ENCODE peak calls at places on chromosome 20, in ten cellular contexts. X is PC-3; Q is kidney; E is endodermal cell; V is CD8-positive, alpha-beta memory T cell; U is tibial artery; N is left ventricle myocardium inferior; O is aorta; C is right lobe of liver; I is CD8-positive, alpha-beta T cell. P is an unnamed sample. For H3K36me3 and H3K9me3, the result is how much of the 10 kb centered on the place peaks cover.

GRCh38 chr20:13934992-13935894 is 55.2 kb downstream of the SEL1L2 start:
- DNase-seq in U (no peak), O (no peak), V (no peak), Q (no peak), C (no peak), X (no peak), I (no peak), N (no peak), E (no peak), P (no peak)

GRCh38 chr20:2149507-2149906 is 47.9 kb downstream of the STK35 start:
- DNase-seq in V (no peak), N (no peak), Q (peak), O (no peak), U (no peak), C (no peak), X (peak), I (no peak), E (no peak), P (no peak)

GRCh38 chr20:41697861-41698559 is 79.8 kb upstream of the CHD6 start:
- DNase-seq in I (no peak), E (peak), V (peak), X (peak), U (no peak), Q (no peak), O (no peak), N (no peak), C (no peak), P (no peak)

GRCh38 chr20:63009988-63010769 is 3.4 kb upstream of the BHLHE23 start:
- DNase-seq in C (no peak), E (peak), Q (no peak), U (no peak), I (peak), N (no peak), O (no peak), V (peak), X (no peak), P (no peak)

GRCh38 chr20:41510224-41510623 is 108.0 kb downstream of the CHD6 start:
- DNase-seq in N (no peak), U (no peak), V (no peak), Q (no peak), X (no peak), E (no peak), I (no peak), C (no peak), O (no peak), P (no peak)

GRCh38 chr20:41152108-41152757 is 14.9 kb downstream of the PLCG1 start:
- DNase-seq in O (no peak), V (no peak), C (no peak), Q (peak), I (no peak), X (no peak), U (no peak), N (no peak), E (no peak), P (no peak)

GRCh38 chr20:1700990-1701389 is 43.4 kb upstream of the SIRPG start:
- DNase-seq in C (no peak), N (no peak), X (peak), U (no peak), V (no peak), I (no peak), O (no peak), E (no peak), Q (no peak), P (no peak)

GRCh38 chr20:19998990-19999705 is 18.0 kb upstream of the NAA20 start:
- DNase-seq in O (no peak), E (no peak), Q (no peak), C (peak), V (no peak), I (no peak), N (no peak), X (no peak), U (no peak), P (no peak)

GRCh38 chr20:43508604-43509040 is 1.1 kb downstream of the L3MBTL1 start:
- DNase-seq in E (peak), U (no peak), O (no peak), I (no peak), Q (no peak), X (no peak), N (no peak), C (no peak), V (no peak), P (no peak)

GRCh38 chr20:39916236-39916635 is 772.8 kb downstream of the MAFB start:
- DNase-seq in C (no peak), V (no peak), E (no peak), U (no peak), N (no peak), I (no peak), O (no peak), Q (no peak), X (no peak), P (no peak)

GRCh38 chr20:46128310-46129151 is 10.4 kb downstream of the CD40 start:
- DNase-seq in O (peak), V (no peak), X (no peak), Q (peak), I (no peak), N (no peak), E (peak), C (no peak), U (no peak), P (peak)

GRCh38 chr20:44990425-44990824 is 24.1 kb downstream of the STK4 start:
- DNase-seq in V (no peak), E (no peak), C (no peak), X (no peak), U (peak), O (no peak), N (no peak), I (peak), Q (no peak), P (no peak)

GRCh38 chr20:33846291-33846916 is 35.3 kb downstream of the CHMP4B start:
- DNase-seq in V (no peak), Q (no peak), U (peak), O (no peak), C (no peak), X (no peak), I (no peak), N (peak), E (no peak), P (no peak)

GRCh38 chr20:51275816-51276215 is 252.9 kb upstream of the KCNG1 start:
- DNase-seq in X (no peak), E (no peak), U (no peak), Q (no peak), O (no peak), I (no peak), C (no peak), V (no peak), N (no peak), P (no peak)

GRCh38 chr20:25356294-25356933 is 34.2 kb downstream of the ABHD12 start:
- DNase-seq in U (no peak), X (no peak), I (no peak), Q (no peak), C (no peak), V (no peak), N (no peak), O (no peak), E (peak), P (no peak)

GRCh38 chr20:64119301-64119680 is 11.9 kb upstream of the NPBWR2 start:
- DNase-seq in V (no peak), C (peak), Q (no peak), U (no peak), N (no peak), I (no peak), X (no peak), E (peak), O (no peak), P (peak)

GRCh38 chr20:41179961-41180360 is 42.6 kb downstream of the PLCG1 start:
- DNase-seq in N (no peak), V (no peak), Q (no peak), O (no peak), U (no peak), X (no peak), C (no peak), I (no peak), E (peak), P (no peak)

GRCh38 chr20:44398303-44398702 is 42.8 kb downstream of the HNF4A start:
- DNase-seq in N (no peak), V (no peak), O (no peak), E (no peak), C (no peak), I (no peak), X (peak), Q (no peak), U (no peak), P (no peak)

GRCh38 chr20:63177134-63177784 is 38.7 kb downstream of the YTHDF1 start:
- DNase-seq in N (no peak), O (no peak), I (no peak), U (no peak), X (no peak), C (no peak), V (no peak), Q (peak), E (peak), P (no peak)

GRCh38 chr20:39571171-39571570 is 609.0 kb downstream of the DHX35 start:
- DNase-seq in U (no peak), Q (no peak), C (no peak), V (no peak), N (no peak), I (no peak), E (no peak), O (no peak), X (no peak), P (no peak)

GRCh38 chr20:35492352-35492751 is 37.0 kb downstream of the CEP250 start:
- DNase-seq in U (no peak), I (no peak), V (no peak), O (no peak), N (no peak), Q (no peak), E (no peak), C (no peak), X (no peak), P (no peak)
- H3K4me3 ChIP-seq in U (no peak), I (peak), V (peak), O (no peak), N (no peak), Q (no peak), E (no peak), C (no peak), X (no peak), P (no peak)

GRCh38 chr20:32596681-32597252 is 11.6 kb upstream of the NOL4L start:
- DNase-seq in C (no peak), I (no peak), Q (no peak), N (no peak), U (no peak), X (no peak), E (no peak), O (no peak), V (no peak), P (no peak)

GRCh38 chr20:32592022-32592421 is 6.9 kb upstream of the NOL4L start:
- DNase-seq in Q (no peak), O (no peak), I (no peak), X (no peak), E (no peak), N (no peak), V (no peak), U (no peak), C (no peak), P (no peak)

GRCh38 chr20:32597714-32598113 is 12.6 kb upstream of the NOL4L start:
- DNase-seq in C (no peak), N (no peak), O (no peak), E (no peak), U (no peak), V (no peak), Q (no peak), X (no peak), I (no peak), P (no peak)

GRCh38 chr20:32594204-32594603 is 9.1 kb upstream of the NOL4L start:
- DNase-seq in V (no peak), Q (no peak), X (no peak), C (no peak), O (no peak), E (no peak), N (no peak), I (no peak), U (no peak), P (no peak)

GRCh38 chr20:32595143-32595542 is 10.0 kb upstream of the NOL4L start:
- DNase-seq in X (no peak), U (no peak), O (no peak), Q (no peak), N (no peak), V (no peak), C (no peak), I (no peak), E (no peak), P (no peak)
- H3K36me3 ChIP-seq in X (under half), U (under half), O (under half), Q (under half), N (under half), V (under half), C (under half), I (under half), E (under half), P (under half)

GRCh38 chr20:59744756-59745155 is 140.4 kb downstream of the PHACTR3 start:
- DNase-seq in E (peak), Q (no peak), V (no peak), I (no peak), X (no peak), U (no peak), N (no peak), C (no peak), O (no peak), P (no peak)
- H3K9me3 ChIP-seq in E (under half), Q (under half), V (under half), I (under half), X (under half), U (under half), N (under half), C (under half), O (under half), P (under half)

GRCh38 chr20:56624786-56625681 is 4.1 kb upstream of the TFAP2C start:
- DNase-seq in U (no peak), E (peak), O (no peak), X (no peak), C (no peak), V (no peak), Q (peak), N (no peak), I (no peak), P (no peak)
- H3K4me3 ChIP-seq in U (no peak), E (no peak), O (no peak), X (no peak), C (no peak), V (no peak), Q (no peak), N (no peak), I (no peak), P (no peak)

DNA sequence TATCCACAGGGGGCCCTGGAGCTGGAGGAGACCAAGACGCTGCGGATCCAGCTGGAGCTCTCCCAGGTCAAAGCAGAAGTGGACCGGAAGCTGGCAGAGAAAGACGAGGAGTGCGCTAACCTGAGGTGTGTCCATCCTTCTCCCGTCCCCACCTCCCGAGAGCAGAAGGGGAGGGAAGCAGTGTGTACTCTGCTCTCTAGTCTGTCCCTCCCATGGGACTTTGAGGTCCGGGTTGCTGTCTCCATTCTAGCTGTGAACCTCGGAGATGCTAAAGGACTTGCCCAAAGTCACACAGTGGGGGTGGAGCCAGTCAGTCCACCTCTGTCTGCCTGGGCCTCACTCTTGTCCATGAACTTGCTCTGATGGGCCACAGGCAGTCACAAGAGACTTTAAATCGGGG is 44.1 kb downstream of the MYH7B start:
- DNase-seq in E (no peak), V (no peak), X (no peak), U (no peak), O (no peak), Q (no peak), I (no peak), C (no peak), N (no peak), P (no peak)
- H3K36me3 ChIP-seq in E (under half), V (under half), X (under half), U (half or more), O (under half), Q (under half), I (under half), C (under half), N (half or more), P (half or more)

GRCh38 chr20:31474097-31474436 is 860 bp downstream of the DEFB124 start:
- DNase-seq in C (no peak), U (no peak), V (no peak), X (no peak), N (no peak), O (no peak), E (no peak), Q (no peak), I (no peak), P (no peak)

GRCh38 chr20:31475032-31475431 is at the start of the genes DEFB124 and REM1:
- DNase-seq in U (peak), Q (peak), I (no peak), V (no peak), N (peak), C (peak), X (no peak), O (peak), E (peak), P (peak)

GRCh38 chr20:31475472-31476312 is 604 bp downstream of the REM1 start:
- DNase-seq in N (no peak), X (no peak), I (no peak), V (no peak), O (peak), U (no peak), E (peak), Q (no peak), C (no peak), P (no peak)

GRCh38 chr20:31472395-31473330 is 2.3 kb downstream of the DEFB124 start:
- DNase-seq in C (no peak), Q (no peak), I (no peak), E (no peak), N (peak), X (no peak), U (no peak), V (no peak), O (no peak), P (peak)

GRCh38 chr20:31473331-31474096 is 1.4 kb downstream of the DEFB124 start:
- DNase-seq in Q (no peak), I (no peak), U (no peak), C (no peak), O (no peak), N (no peak), V (no peak), X (no peak), E (no peak), P (no peak)
- H3K9me3 ChIP-seq in Q (under half), I (under half), U (under half), C (under half), O (under half), N (under half), V (under half), X (under half), E (under half), P (under half)

DNA sequence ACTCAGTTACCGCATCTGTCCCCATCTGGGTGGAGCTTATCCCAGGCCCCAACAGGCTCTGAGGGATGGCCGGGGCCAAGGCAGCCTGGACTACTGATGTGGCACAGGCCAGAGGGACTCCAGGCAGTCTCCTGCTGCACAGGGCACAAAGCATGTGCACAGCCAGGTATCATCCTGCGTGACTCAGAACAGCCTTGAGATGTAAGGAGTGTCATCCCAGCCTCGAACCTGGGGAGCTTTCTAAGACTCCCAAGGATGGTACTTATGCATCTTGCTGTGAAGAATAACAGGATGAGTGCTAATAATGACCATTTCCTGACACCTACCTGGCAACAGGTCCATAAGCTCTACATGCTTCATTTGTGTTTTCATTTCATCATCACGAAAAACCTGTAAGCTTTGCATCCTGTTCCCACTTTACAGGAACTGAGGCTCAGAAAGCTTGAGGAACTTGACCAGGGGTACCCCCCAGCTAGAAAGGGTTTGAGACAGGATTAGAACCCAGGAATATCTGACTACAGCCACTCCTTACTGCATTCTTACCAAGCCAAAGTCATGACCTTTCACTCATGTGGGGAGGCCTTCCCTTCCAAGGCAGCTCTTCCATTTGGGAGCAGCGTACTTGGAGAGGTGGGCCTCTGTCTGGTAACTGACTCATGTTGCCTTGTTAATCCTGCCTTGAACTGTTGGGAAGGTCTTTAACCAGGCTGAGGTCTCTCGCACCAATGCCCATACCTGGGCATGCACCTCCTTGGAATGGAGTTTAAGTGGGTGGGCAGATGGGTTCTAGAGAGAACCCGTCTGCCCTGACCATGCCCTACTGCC is 1.9 kb downstream of the TRIB3 start:
- DNase-seq in E (no peak), U (no peak), N (no peak), C (no peak), I (no peak), Q (no peak), V (no peak), X (peak), O (no peak), P (no peak)
- H3K4me3 ChIP-seq in E (no peak), U (no peak), N (peak), C (no peak), I (no peak), Q (no peak), V (peak), X (peak), O (no peak), P (peak)

GRCh38 chr20:32163951-32164350 is 43.6 kb downstream of the PLAGL2 start:
- DNase-seq in O (no peak), Q (no peak), V (no peak), I (no peak), X (no peak), N (no peak), E (no peak), C (no peak), U (no peak), P (no peak)
- H3K36me3 ChIP-seq in O (under half), Q (under half), V (under half), I (under half), X (under half), N (half or more), E (half or more), C (under half), U (under half), P (half or more)

DNA sequence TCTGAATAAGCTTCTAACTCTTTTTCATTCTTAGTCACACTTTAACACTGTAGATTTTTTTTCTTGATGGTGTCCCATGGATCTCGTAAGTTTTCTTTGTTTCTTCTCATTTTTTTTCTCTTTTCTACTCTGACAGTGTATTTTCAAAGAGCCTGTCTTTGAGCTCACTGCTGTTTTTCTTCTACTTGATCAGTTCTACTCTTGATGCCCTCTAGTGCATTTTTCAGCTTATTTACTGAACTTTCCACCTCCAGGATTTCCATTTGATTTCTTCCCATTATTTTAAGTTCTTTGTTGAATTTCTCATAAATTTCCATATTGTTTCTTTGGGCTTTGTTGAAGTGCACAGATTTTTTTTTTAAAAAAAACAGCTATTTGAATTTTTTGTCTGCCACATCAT is 2641.1 kb upstream of the DEFB115 start:
- DNase-seq in C (no peak), U (no peak), Q (no peak), O (no peak), E (no peak), I (no peak), V (no peak), N (no peak), X (no peak), P (no peak)
- H3K9me3 ChIP-seq in C (under half), U (under half), Q (under half), O (under half), E (half or more), I (under half), V (under half), N (half or more), X (under half), P (under half)

P was measured in heart left ventricle.